ENCODE peak calls at places on chromosomes 7 and 10, in eight cellular contexts. F, S, E, H, Q, U, D and L are unnamed samples.

GRCh38 chr10:66604195-66604594 is 321.6 kb upstream of the LRRTM3 start:
- DNase-seq in F (peak; percentile 34), Q (no peak), D (no peak), S (no peak), E (no peak), H (no peak), U (no peak), L (no peak)

GRCh38 chr7:101948650-101949049 is 131.2 kb downstream of the CUX1 start:
- DNase-seq in S (no peak), F (no peak), Q (no peak), U (no peak), H (no peak), E (no peak), D (no peak), L (no peak)

GRCh38 chr7:135499818-135500217 is 10.1 kb downstream of the CNOT4 start:
- DNase-seq in F (no peak), S (no peak), H (peak; percentile 46), E (no peak), D (no peak), U (no peak), Q (no peak), L (no peak)

GRCh38 chr7:36192050-36192824 is 39.2 kb downstream of the EEPD1 start:
- DNase-seq in F (no peak), S (no peak), Q (no peak), E (no peak), U (no peak), D (no peak), H (peak; percentile 52), L (no peak)

GRCh38 chr7:6171532-6172330 is 100.7 kb downstream of the CYTH3 start:
- DNase-seq in F (peak; percentile 14), Q (no peak), S (peak; percentile 56), E (no peak), D (no peak), U (no peak), H (no peak), L (no peak)

GRCh38 chr10:31296754-31297153 is 22.3 kb upstream of the ZEB1 start:
- DNase-seq in E (no peak), Q (no peak), H (no peak), S (no peak), F (no peak), U (no peak), D (no peak), L (no peak)

GRCh38 chr10:97923476-97923875 is 73.8 kb downstream of the GOLGA7B start:
- DNase-seq in Q (no peak), S (no peak), E (no peak), D (no peak), H (no peak), U (no peak), F (no peak), L (no peak)

GRCh38 chr7:100723732-100724275 is 3.5 kb downstream of the EPO start:
- DNase-seq in Q (no peak), H (no peak), E (no peak), D (no peak), F (no peak), U (no peak), S (no peak), L (no peak)

GRCh38 chr7:101390901-101391301 is 28.2 kb downstream of the COL26A1 start:
- DNase-seq in D (no peak), E (no peak), H (peak; percentile 64), U (no peak), Q (no peak), F (peak; percentile 57), S (peak; percentile 44), L (no peak)

GRCh38 chr10:113543455-113543955 is 9.3 kb upstream of the HABP2 start:
- DNase-seq in E (no peak), H (no peak), F (no peak), D (no peak), S (no peak), U (no peak), Q (no peak), L (no peak)

GRCh38 chr7:156307193-156307592 is 333.4 kb upstream of the RNF32 start:
- DNase-seq in Q (no peak), S (no peak), U (no peak), D (no peak), E (no peak), F (no peak), H (no peak), L (no peak)

GRCh38 chr10:133191651-133192050 is 31.6 kb downstream of the KNDC1 start:
- DNase-seq in E (no peak), H (no peak), D (no peak), S (no peak), U (no peak), F (no peak), Q (no peak), L (no peak)

GRCh38 chr7:2525931-2526630 is 6.5 kb downstream of the LFNG start:
- DNase-seq in H (no peak), F (no peak), Q (no peak), U (no peak), E (no peak), D (no peak), S (no peak), L (peak; percentile 53)

GRCh38 chr7:104029765-104030164 is 40.3 kb upstream of the RELN start:
- DNase-seq in S (no peak), Q (no peak), E (no peak), D (no peak), U (no peak), F (no peak), H (no peak), L (no peak)

GRCh38 chr10:131024259-131025131 is 287.0 kb downstream of the TCERG1L start:
- DNase-seq in Q (no peak), E (no peak), D (no peak), H (no peak), S (no peak), U (no peak), F (no peak), L (no peak)

GRCh38 chr7:36742911-36743775 is 18.8 kb upstream of the AOAH start:
- DNase-seq in Q (no peak), S (peak; percentile 37), E (no peak), D (no peak), H (no peak), U (no peak), F (no peak), L (no peak)

GRCh38 chr10:209357-209756 is 74.1 kb downstream of the ZMYND11 start:
- DNase-seq in F (no peak), H (peak; percentile 25), U (no peak), Q (peak; percentile 7), E (no peak), S (no peak), D (no peak), L (peak; percentile 18)

GRCh38 chr7:24283900-24284698 is at the start of gene NPY:
- DNase-seq in H (no peak), F (no peak), D (no peak), Q (no peak), E (no peak), U (no peak), S (no peak), L (no peak)

GRCh38 chr10:1064172-1064571 is 8.0 kb downstream of the WDR37 start:
- DNase-seq in F (no peak), S (no peak), U (no peak), Q (no peak), E (no peak), D (no peak), H (no peak), L (no peak)